ENCODE peak calls at places on chromosome 17, in nine cellular contexts. S is sigmoid colon, U is suprapubic skin, G is stomach, K is esophagus muscularis mucosa, X is GM12878, I is SK-N-SH, Q is upper lobe of left lung, D is HepG2. M is an unnamed sample.
A peak's percentile ranks its signal among the peaks of the same experiment; 100 is the strongest.

GRCh38 chr17:39736319-39737165 is 1.2 kb upstream of the GRB7 start:
- DNase-seq in S (no peak), U (no peak), G (no peak), K (no peak), X (no peak), I (no peak), Q (no peak), D (peak; percentile 90), M (no peak)

GRCh38 chr17:58333396-58334207 is 5.0 kb upstream of the TSPOAP1 start:
- DNase-seq in S (no peak), U (no peak), G (no peak), K (no peak), X (no peak), I (peak; percentile 30), Q (no peak), D (no peak), M (no peak)

GRCh38 chr17:73342057-73342522 is 30.3 kb upstream of the CDC42EP4 start:
- DNase-seq in S (peak; percentile 98), U (no peak), G (peak; percentile 77), K (no peak), X (peak; percentile 20), I (peak; percentile 69), Q (no peak), D (no peak), M (peak; percentile 65)

GRCh38 chr17:71855000-71855399 is 265.8 kb upstream of the SOX9 start:
- DNase-seq in S (no peak), U (no peak), G (no peak), K (no peak), X (no peak), I (peak; percentile 81), Q (no peak), D (no peak), M (no peak)

GRCh38 chr17:48554412-48555090 is 9.6 kb upstream of the HOXB2 start:
- DNase-seq in S (peak; percentile 71), U (no peak), G (no peak), K (no peak), X (no peak), I (no peak), Q (peak; percentile 79), D (no peak), M (no peak)

GRCh38 chr17:18018411-18018921 is 20.5 kb downstream of the ATPAF2 start:
- DNase-seq in S (peak; percentile 40), U (no peak), G (no peak), K (no peak), X (no peak), I (no peak), Q (peak; percentile 76), D (no peak), M (no peak)

GRCh38 chr17:36723459-36723858 is 122.1 kb downstream of the MRM1 start:
- DNase-seq in S (no peak), U (no peak), G (no peak), K (no peak), X (no peak), I (no peak), Q (no peak), D (no peak), M (no peak)

GRCh38 chr17:58377661-58378060 is 25.7 kb upstream of the SUPT4H1 start:
- DNase-seq in S (no peak), U (no peak), G (no peak), K (no peak), X (no peak), I (no peak), Q (no peak), D (no peak), M (no peak)

GRCh38 chr17:69407759-69408158 is 6.7 kb upstream of the MAP2K6 start:
- DNase-seq in S (no peak), U (no peak), G (no peak), K (no peak), X (no peak), I (no peak), Q (no peak), D (no peak), M (no peak)

GRCh38 chr17:64504769-64505319 is 1.2 kb downstream of the DDX5 start:
- DNase-seq in S (no peak), U (no peak), G (no peak), K (no peak), X (no peak), I (no peak), Q (no peak), D (peak; percentile 42), M (no peak)

GRCh38 chr17:81440511-81441244 is 45.4 kb downstream of the BAHCC1 start:
- DNase-seq in S (no peak), U (no peak), G (no peak), K (no peak), X (no peak), I (peak; percentile 98), Q (peak; percentile 76), D (peak; percentile 67), M (no peak)

GRCh38 chr17:76247304-76247703 is 7.0 kb upstream of the RNF157 start:
- DNase-seq in S (no peak), U (no peak), G (no peak), K (no peak), X (no peak), I (no peak), Q (no peak), D (no peak), M (no peak)

GRCh38 chr17:550041-550398 is 164.6 kb downstream of the VPS53 start:
- DNase-seq in S (no peak), U (no peak), G (no peak), K (no peak), X (no peak), I (no peak), Q (no peak), D (no peak), M (no peak)

GRCh38 chr17:41651625-41652460 is 27.5 kb upstream of the KRT17 start:
- DNase-seq in S (peak; percentile 75), U (peak; percentile 75), G (peak; percentile 89), K (no peak), X (no peak), I (peak; percentile 11), Q (no peak), D (no peak), M (peak; percentile 90)
- TF ChIP-seq POLR2AphosphoS5 in S (no peak), U (peak; percentile 49), G (peak; percentile 54), K (peak; percentile 19), X (no peak), I (no peak), Q (no peak), D (no peak), M (peak; percentile 38)

DNA sequence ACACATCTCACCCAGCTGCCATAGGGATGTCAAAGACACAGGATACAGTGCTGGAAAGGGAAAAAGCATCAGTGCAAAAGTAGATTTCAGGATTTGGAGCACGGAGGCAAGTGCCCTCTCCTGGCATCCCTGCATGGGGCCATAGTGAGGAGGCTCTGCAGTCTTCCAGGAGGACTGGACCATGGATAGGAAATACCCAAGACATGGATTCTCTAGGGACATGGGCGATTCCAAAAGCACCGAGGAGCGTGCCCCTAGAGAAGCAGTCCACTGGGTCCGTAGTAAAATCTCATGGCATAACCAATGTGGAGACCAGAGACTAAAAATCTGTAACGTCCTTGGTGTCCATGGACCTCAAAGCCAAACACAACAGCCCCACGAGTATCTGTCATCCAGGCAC is 818.2 kb downstream of the KCNJ18 start:
- DNase-seq in S (no peak), U (no peak), G (no peak), K (peak; percentile 64), X (no peak), I (no peak), Q (no peak), D (no peak), M (no peak)
- H3K9me3 ChIP-seq in S (no peaks in the 10 kb centered on the region), U (no peaks in the 10 kb centered on the region), G (no peaks in the 10 kb centered on the region), K (peaks cover 10% of the 10 kb centered on the region), X (peaks cover 1% of the 10 kb centered on the region), I (no peaks in the 10 kb centered on the region), Q (no peaks in the 10 kb centered on the region), D (no peaks in the 10 kb centered on the region), M (peaks cover 3% of the 10 kb centered on the region)

DNA sequence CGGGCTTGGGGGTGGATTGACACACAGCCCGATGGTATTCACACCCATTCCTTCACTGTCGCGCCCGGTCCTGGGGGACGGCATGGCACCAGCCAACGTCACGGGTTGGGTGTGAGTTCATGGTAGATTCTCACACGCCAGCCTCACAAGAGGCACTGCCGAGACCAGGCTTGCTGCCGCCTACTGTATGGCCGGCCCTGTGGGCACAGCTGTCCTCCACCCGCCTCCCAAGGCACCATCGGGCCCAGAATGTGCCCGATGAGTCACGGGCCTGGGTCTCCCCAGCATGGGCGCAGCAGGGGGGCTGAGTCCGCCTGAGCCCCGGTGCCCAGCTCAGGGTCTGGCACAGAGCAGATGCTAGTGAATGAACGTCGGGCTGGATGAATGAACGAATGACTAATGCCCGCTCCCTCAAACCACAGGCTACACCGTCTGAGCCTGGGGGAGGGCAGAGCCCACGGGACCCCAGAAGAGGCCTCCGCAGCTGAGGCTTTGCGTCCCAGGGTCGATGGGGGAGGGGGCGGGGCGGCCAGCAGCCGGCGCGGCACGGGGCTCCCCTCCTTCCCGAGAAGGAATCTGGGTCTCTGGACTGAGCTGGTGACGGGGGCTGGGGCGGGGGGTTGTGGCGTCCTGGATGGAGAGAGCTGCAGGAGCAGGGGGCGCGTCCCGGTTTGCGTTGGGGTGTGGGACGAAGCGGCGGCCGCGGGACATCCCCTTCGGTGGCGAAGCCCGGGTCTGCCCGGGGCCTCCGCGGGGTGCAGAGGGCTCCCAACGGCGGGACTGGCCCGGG is 829 bp downstream of the PITPNM3 start:
- DNase-seq in S (no peak), U (no peak), G (peak; percentile 55), K (no peak), X (no peak), I (peak; percentile 60), Q (peak; percentile 85), D (no peak), M (peak; percentile 22)
- TF ChIP-seq EP300 in S (no peak), U (no peak), G (no peak), K (no peak), X (no peak), I (no peak), Q (no peak), D (no peak), M (no peak)

GRCh38 chr17:74493381-74493833 is 27.0 kb downstream of the CD300A start:
- DNase-seq in S (peak; percentile 81), U (peak; percentile 70), G (peak; percentile 78), K (no peak), X (peak; percentile 28), I (peak; percentile 81), Q (no peak), D (peak; percentile 71), M (peak; percentile 75)

GRCh38 chr17:74497471-74497870 is 31.0 kb downstream of the CD300A start:
- DNase-seq in S (peak; percentile 50), U (no peak), G (no peak), K (no peak), X (no peak), I (no peak), Q (no peak), D (no peak), M (no peak)

GRCh38 chr17:74490716-74491115 is 24.3 kb downstream of the CD300A start:
- DNase-seq in S (no peak), U (peak; percentile 19), G (no peak), K (no peak), X (no peak), I (no peak), Q (peak; percentile 27), D (no peak), M (no peak)

GRCh38 chr17:74485841-74486240 is 19.4 kb downstream of the CD300A start:
- DNase-seq in S (no peak), U (peak; percentile 32), G (peak; percentile 14), K (no peak), X (no peak), I (no peak), Q (no peak), D (no peak), M (no peak)

DNA sequence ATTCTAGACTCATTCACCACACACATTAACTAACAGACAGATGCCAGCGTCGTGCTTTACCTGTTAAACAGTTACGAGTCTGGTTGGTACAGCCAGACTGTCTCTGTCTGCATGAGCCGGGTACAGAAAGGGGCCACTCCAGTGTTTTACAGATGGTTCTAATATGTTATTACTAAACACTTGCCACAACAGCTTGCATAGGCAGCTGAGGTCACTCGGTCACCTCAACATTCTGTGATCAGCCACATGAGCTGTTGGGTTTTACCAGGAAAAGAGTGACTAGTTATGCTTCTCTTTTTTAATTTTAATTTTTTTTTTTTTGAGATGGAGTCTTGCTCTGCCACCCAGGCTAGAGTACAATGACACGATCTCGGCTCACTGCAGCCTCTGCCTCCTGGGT is 25.2 kb downstream of the CD300A start:
- DNase-seq in S (no peak), U (peak; percentile 5), G (no peak), K (no peak), X (no peak), I (no peak), Q (no peak), D (no peak), M (no peak)
- TF ChIP-seq POLR2AphosphoS5 in S (no peak), U (no peak), G (no peak), K (no peak), X (no peak), I (no peak), Q (no peak), D (no peak), M (no peak)

M was measured in transverse colon.